ENCODE peak calls at places on chromosomes 16 and 17, in seven cellular contexts. One of them, this sample, is unnamed.
A peak's percentile ranks its signal among the peaks of the same experiment; 100 is the strongest.

GRCh38 chr17:41986634-41987033 is 20.0 kb downstream of the CNP start:
- DNase-seq in ELF-1: no peak
- DNase-seq in iris pigment epithelial cell: no peak
- DNase-seq in stimulated activated CD4-positive, alpha-beta T cell treated with anti-CD3 and anti-CD28 coated beads, Interleukin-15, amount 100 ng/mL, for 1 hour: no peak
- DNase-seq in NCI-H774: no peak
- DNase-seq in glutamatergic neuron: no peak
- DNase-seq in NCI-H187 treated with DMSO at 0.1 percent for 48 hours: no peak
- DNase-seq in this sample: no peak

GRCh38 chr16:27245276-27246231 is 23.0 kb downstream of the NSMCE1 start:
- DNase-seq in ELF-1: no peak
- DNase-seq in iris pigment epithelial cell: peak; percentile 98
- DNase-seq in stimulated activated CD4-positive, alpha-beta T cell treated with anti-CD3 and anti-CD28 coated beads, Interleukin-15, amount 100 ng/mL, for 1 hour: no peak
- DNase-seq in NCI-H774: no peak
- DNase-seq in glutamatergic neuron: no peak
- DNase-seq in NCI-H187 treated with DMSO at 0.1 percent for 48 hours: no peak
- DNase-seq in this sample: peak; percentile 51

GRCh38 chr17:79843475-79843916 is 4.3 kb upstream of the CBX4 start:
- DNase-seq in ELF-1: no peak
- DNase-seq in iris pigment epithelial cell: peak; percentile 17
- DNase-seq in stimulated activated CD4-positive, alpha-beta T cell treated with anti-CD3 and anti-CD28 coated beads, Interleukin-15, amount 100 ng/mL, for 1 hour: no peak
- DNase-seq in NCI-H774: no peak
- DNase-seq in glutamatergic neuron: no peak
- DNase-seq in NCI-H187 treated with DMSO at 0.1 percent for 48 hours: no peak
- DNase-seq in this sample: no peak

GRCh38 chr16:83802135-83802534 is 5.6 kb upstream of the HSBP1 start:
- DNase-seq in ELF-1: peak; percentile 33
- DNase-seq in iris pigment epithelial cell: peak; percentile 79
- DNase-seq in stimulated activated CD4-positive, alpha-beta T cell treated with anti-CD3 and anti-CD28 coated beads, Interleukin-15, amount 100 ng/mL, for 1 hour: no peak
- DNase-seq in NCI-H774: no peak
- DNase-seq in glutamatergic neuron: no peak
- DNase-seq in NCI-H187 treated with DMSO at 0.1 percent for 48 hours: no peak
- DNase-seq in this sample: no peak

GRCh38 chr17:37848690-37849616 is 75.3 kb upstream of the TBC1D3K start:
- DNase-seq in ELF-1: no peak
- DNase-seq in iris pigment epithelial cell: peak; percentile 74
- DNase-seq in stimulated activated CD4-positive, alpha-beta T cell treated with anti-CD3 and anti-CD28 coated beads, Interleukin-15, amount 100 ng/mL, for 1 hour: no peak
- DNase-seq in NCI-H774: no peak
- DNase-seq in glutamatergic neuron: no peak
- DNase-seq in NCI-H187 treated with DMSO at 0.1 percent for 48 hours: no peak
- DNase-seq in this sample: no peak

GRCh38 chr17:43578352-43578698 is 32.2 kb upstream of the ETV4 start:
- DNase-seq in ELF-1: no peak
- DNase-seq in iris pigment epithelial cell: no peak
- DNase-seq in stimulated activated CD4-positive, alpha-beta T cell treated with anti-CD3 and anti-CD28 coated beads, Interleukin-15, amount 100 ng/mL, for 1 hour: no peak
- DNase-seq in NCI-H774: no peak
- DNase-seq in glutamatergic neuron: no peak
- DNase-seq in NCI-H187 treated with DMSO at 0.1 percent for 48 hours: no peak
- DNase-seq in this sample: no peak

GRCh38 chr17:34318474-34318873 is 761 bp upstream of the CCL8 start:
- DNase-seq in ELF-1: no peak
- DNase-seq in iris pigment epithelial cell: no peak
- DNase-seq in stimulated activated CD4-positive, alpha-beta T cell treated with anti-CD3 and anti-CD28 coated beads, Interleukin-15, amount 100 ng/mL, for 1 hour: no peak
- DNase-seq in NCI-H774: no peak
- DNase-seq in glutamatergic neuron: peak; percentile 25
- DNase-seq in NCI-H187 treated with DMSO at 0.1 percent for 48 hours: no peak
- DNase-seq in this sample: no peak

GRCh38 chr16:49510676-49511305 is 137.2 kb downstream of the C16orf78 start:
- DNase-seq in ELF-1: no peak
- DNase-seq in iris pigment epithelial cell: no peak
- DNase-seq in stimulated activated CD4-positive, alpha-beta T cell treated with anti-CD3 and anti-CD28 coated beads, Interleukin-15, amount 100 ng/mL, for 1 hour: no peak
- DNase-seq in NCI-H774: no peak
- DNase-seq in glutamatergic neuron: no peak
- DNase-seq in NCI-H187 treated with DMSO at 0.1 percent for 48 hours: no peak
- DNase-seq in this sample: no peak

GRCh38 chr17:44865231-44865660 is 17.6 kb downstream of the HIGD1B start:
- DNase-seq in ELF-1: peak; percentile 76
- DNase-seq in iris pigment epithelial cell: peak; percentile 67
- DNase-seq in stimulated activated CD4-positive, alpha-beta T cell treated with anti-CD3 and anti-CD28 coated beads, Interleukin-15, amount 100 ng/mL, for 1 hour: peak; percentile 28
- DNase-seq in NCI-H774: peak; percentile 54
- DNase-seq in glutamatergic neuron: peak; percentile 73
- DNase-seq in NCI-H187 treated with DMSO at 0.1 percent for 48 hours: peak; percentile 2
- DNase-seq in this sample: peak; percentile 55

GRCh38 chr16:6571044-6571443 is 761.6 kb upstream of the RBFOX1 start:
- DNase-seq in ELF-1: peak; percentile 61
- DNase-seq in iris pigment epithelial cell: no peak
- DNase-seq in stimulated activated CD4-positive, alpha-beta T cell treated with anti-CD3 and anti-CD28 coated beads, Interleukin-15, amount 100 ng/mL, for 1 hour: no peak
- DNase-seq in NCI-H774: no peak
- DNase-seq in glutamatergic neuron: peak; percentile 21
- DNase-seq in NCI-H187 treated with DMSO at 0.1 percent for 48 hours: no peak
- DNase-seq in this sample: no peak

GRCh38 chr17:29005562-29005887 is 308 bp downstream of the SEZ6 start:
- DNase-seq in ELF-1: no peak
- DNase-seq in iris pigment epithelial cell: no peak
- DNase-seq in stimulated activated CD4-positive, alpha-beta T cell treated with anti-CD3 and anti-CD28 coated beads, Interleukin-15, amount 100 ng/mL, for 1 hour: no peak
- DNase-seq in NCI-H774: no peak
- DNase-seq in glutamatergic neuron: no peak
- DNase-seq in NCI-H187 treated with DMSO at 0.1 percent for 48 hours: no peak
- DNase-seq in this sample: no peak

GRCh38 chr16:12805091-12805490 is 1.4 kb upstream of the CPPED1 start:
- DNase-seq in ELF-1: no peak
- DNase-seq in iris pigment epithelial cell: no peak
- DNase-seq in stimulated activated CD4-positive, alpha-beta T cell treated with anti-CD3 and anti-CD28 coated beads, Interleukin-15, amount 100 ng/mL, for 1 hour: no peak
- DNase-seq in NCI-H774: no peak
- DNase-seq in glutamatergic neuron: no peak
- DNase-seq in NCI-H187 treated with DMSO at 0.1 percent for 48 hours: no peak
- DNase-seq in this sample: no peak

GRCh38 chr17:50539762-50540440 is 7.1 kb upstream of the SPATA20 start:
- DNase-seq in ELF-1: peak; percentile 37
- DNase-seq in iris pigment epithelial cell: no peak
- DNase-seq in stimulated activated CD4-positive, alpha-beta T cell treated with anti-CD3 and anti-CD28 coated beads, Interleukin-15, amount 100 ng/mL, for 1 hour: no peak
- DNase-seq in NCI-H774: no peak
- DNase-seq in glutamatergic neuron: no peak
- DNase-seq in NCI-H187 treated with DMSO at 0.1 percent for 48 hours: no peak
- DNase-seq in this sample: no peak

GRCh38 chr17:2837147-2837561 is 40.9 kb downstream of the RAP1GAP2 start:
- DNase-seq in ELF-1: no peak
- DNase-seq in iris pigment epithelial cell: no peak
- DNase-seq in stimulated activated CD4-positive, alpha-beta T cell treated with anti-CD3 and anti-CD28 coated beads, Interleukin-15, amount 100 ng/mL, for 1 hour: no peak
- DNase-seq in NCI-H774: no peak
- DNase-seq in glutamatergic neuron: no peak
- DNase-seq in NCI-H187 treated with DMSO at 0.1 percent for 48 hours: no peak
- DNase-seq in this sample: peak; percentile 16

GRCh38 chr17:40371261-40371929 is 6.9 kb upstream of the GJD3 start:
- DNase-seq in ELF-1: peak; percentile 33
- DNase-seq in iris pigment epithelial cell: no peak
- DNase-seq in stimulated activated CD4-positive, alpha-beta T cell treated with anti-CD3 and anti-CD28 coated beads, Interleukin-15, amount 100 ng/mL, for 1 hour: no peak
- DNase-seq in NCI-H774: peak; percentile 75
- DNase-seq in glutamatergic neuron: no peak
- DNase-seq in NCI-H187 treated with DMSO at 0.1 percent for 48 hours: no peak
- DNase-seq in this sample: no peak

GRCh38 chr17:28986714-28987367 is 19.0 kb downstream of the SEZ6 start:
- DNase-seq in ELF-1: no peak
- DNase-seq in iris pigment epithelial cell: no peak
- DNase-seq in stimulated activated CD4-positive, alpha-beta T cell treated with anti-CD3 and anti-CD28 coated beads, Interleukin-15, amount 100 ng/mL, for 1 hour: no peak
- DNase-seq in NCI-H774: no peak
- DNase-seq in glutamatergic neuron: no peak
- DNase-seq in NCI-H187 treated with DMSO at 0.1 percent for 48 hours: no peak
- DNase-seq in this sample: no peak

GRCh38 chr17:58783380-58783779 is 27.7 kb downstream of the PPM1E start:
- DNase-seq in ELF-1: no peak
- DNase-seq in iris pigment epithelial cell: no peak
- DNase-seq in stimulated activated CD4-positive, alpha-beta T cell treated with anti-CD3 and anti-CD28 coated beads, Interleukin-15, amount 100 ng/mL, for 1 hour: no peak
- DNase-seq in NCI-H774: peak; percentile 53
- DNase-seq in glutamatergic neuron: no peak
- DNase-seq in NCI-H187 treated with DMSO at 0.1 percent for 48 hours: no peak
- DNase-seq in this sample: no peak

GRCh38 chr16:27819881-27820610 is 243.5 kb downstream of the GSG1L start:
- DNase-seq in ELF-1: no peak
- DNase-seq in iris pigment epithelial cell: no peak
- DNase-seq in stimulated activated CD4-positive, alpha-beta T cell treated with anti-CD3 and anti-CD28 coated beads, Interleukin-15, amount 100 ng/mL, for 1 hour: no peak
- DNase-seq in NCI-H774: no peak
- DNase-seq in glutamatergic neuron: no peak
- DNase-seq in NCI-H187 treated with DMSO at 0.1 percent for 48 hours: no peak
- DNase-seq in this sample: no peak

GRCh38 chr16:56988161-56988947 is 1.0 kb upstream of the NLRC5 start:
- DNase-seq in ELF-1: no peak
- DNase-seq in iris pigment epithelial cell: peak; percentile 41
- DNase-seq in stimulated activated CD4-positive, alpha-beta T cell treated with anti-CD3 and anti-CD28 coated beads, Interleukin-15, amount 100 ng/mL, for 1 hour: no peak
- DNase-seq in NCI-H774: no peak
- DNase-seq in glutamatergic neuron: no peak
- DNase-seq in NCI-H187 treated with DMSO at 0.1 percent for 48 hours: no peak
- DNase-seq in this sample: no peak

GRCh38 chr16:2980227-2981176 is at the start of gene PKMYT1:
- DNase-seq in ELF-1: peak; percentile 96
- DNase-seq in iris pigment epithelial cell: peak; percentile 73
- DNase-seq in stimulated activated CD4-positive, alpha-beta T cell treated with anti-CD3 and anti-CD28 coated beads, Interleukin-15, amount 100 ng/mL, for 1 hour: peak; percentile 93
- DNase-seq in NCI-H774: peak; percentile 59
- DNase-seq in glutamatergic neuron: peak; percentile 93
- DNase-seq in NCI-H187 treated with DMSO at 0.1 percent for 48 hours: peak; percentile 55
- DNase-seq in this sample: peak; percentile 91

GRCh38 chr16:86836503-86837125 is 258.3 kb downstream of the FOXL1 start:
- DNase-seq in ELF-1: no peak
- DNase-seq in iris pigment epithelial cell: peak; percentile 94
- DNase-seq in stimulated activated CD4-positive, alpha-beta T cell treated with anti-CD3 and anti-CD28 coated beads, Interleukin-15, amount 100 ng/mL, for 1 hour: no peak
- DNase-seq in NCI-H774: no peak
- DNase-seq in glutamatergic neuron: no peak
- DNase-seq in NCI-H187 treated with DMSO at 0.1 percent for 48 hours: no peak
- DNase-seq in this sample: no peak

GRCh38 chr17:41615454-41615853 is 2.9 kb upstream of the KRT16 start:
- DNase-seq in ELF-1: peak; percentile 76
- DNase-seq in iris pigment epithelial cell: peak; percentile 6
- DNase-seq in stimulated activated CD4-positive, alpha-beta T cell treated with anti-CD3 and anti-CD28 coated beads, Interleukin-15, amount 100 ng/mL, for 1 hour: no peak
- DNase-seq in NCI-H774: no peak
- DNase-seq in glutamatergic neuron: no peak
- DNase-seq in NCI-H187 treated with DMSO at 0.1 percent for 48 hours: no peak
- DNase-seq in this sample: no peak

GRCh38 chr17:48542956-48543853 is 1.7 kb downstream of the HOXB2 start:
- DNase-seq in ELF-1: peak; percentile 87
- DNase-seq in iris pigment epithelial cell: peak; percentile 65
- DNase-seq in stimulated activated CD4-positive, alpha-beta T cell treated with anti-CD3 and anti-CD28 coated beads, Interleukin-15, amount 100 ng/mL, for 1 hour: peak; percentile 29
- DNase-seq in NCI-H774: peak; percentile 76
- DNase-seq in glutamatergic neuron: peak; percentile 75
- DNase-seq in NCI-H187 treated with DMSO at 0.1 percent for 48 hours: no peak
- DNase-seq in this sample: peak; percentile 45

GRCh38 chr17:29593546-29594440 is 861 bp downstream of the ANKRD13B start:
- DNase-seq in ELF-1: peak; percentile 74
- DNase-seq in iris pigment epithelial cell: no peak
- DNase-seq in stimulated activated CD4-positive, alpha-beta T cell treated with anti-CD3 and anti-CD28 coated beads, Interleukin-15, amount 100 ng/mL, for 1 hour: no peak
- DNase-seq in NCI-H774: no peak
- DNase-seq in glutamatergic neuron: peak; percentile 59
- DNase-seq in NCI-H187 treated with DMSO at 0.1 percent for 48 hours: no peak
- DNase-seq in this sample: peak; percentile 27

GRCh38 chr17:49053171-49053829 is 56.1 kb downstream of the IGF2BP1 start:
- DNase-seq in ELF-1: no peak
- DNase-seq in iris pigment epithelial cell: no peak
- DNase-seq in stimulated activated CD4-positive, alpha-beta T cell treated with anti-CD3 and anti-CD28 coated beads, Interleukin-15, amount 100 ng/mL, for 1 hour: no peak
- DNase-seq in NCI-H774: no peak
- DNase-seq in glutamatergic neuron: no peak
- DNase-seq in NCI-H187 treated with DMSO at 0.1 percent for 48 hours: no peak
- DNase-seq in this sample: no peak

This sample was measured in stimulated activated naive CD4-positive, alpha-beta T cell treated with Interleukin-2 at 50 U/mL for 16 hours.